ENCODE peak calls at places on chromosomes 6 and 20, in seven cellular contexts. T is astrocyte of the cerebellum, E is cardiac fibroblast, R is tibial artery, C is suprapubic skin, J is A549, Q is cardiac muscle cell. H is an unnamed sample.

GRCh38 chr20:32763202-32763999 is 1.2 kb downstream of the DNMT3B start:
- DNase-seq in Q (no peak), J (no peak), T (no peak), C (no peak), E (no peak), R (no peak), H (no peak)

GRCh38 chr6:136324981-136325380 is 35.3 kb upstream of the BCLAF1 start:
- DNase-seq in Q (no peak), C (no peak), E (peak; percentile 24), J (no peak), T (no peak), R (no peak), H (no peak)

GRCh38 chr6:119322034-119322433 is 27.5 kb downstream of the MAN1A1 start:
- DNase-seq in J (no peak), R (no peak), E (no peak), Q (no peak), C (no peak), T (no peak), H (no peak)

GRCh38 chr20:20021835-20022234 is 4.7 kb downstream of the NAA20 start:
- DNase-seq in R (no peak), T (no peak), E (no peak), Q (no peak), J (no peak), C (no peak), H (no peak)

GRCh38 chr6:85092224-85092623 is 327.8 kb upstream of the TBX18 start:
- DNase-seq in J (no peak), Q (no peak), E (no peak), R (no peak), T (no peak), C (no peak), H (no peak)

GRCh38 chr6:75863784-75864183 is 114.7 kb downstream of the MYO6 start:
- DNase-seq in E (no peak), C (no peak), J (no peak), T (no peak), Q (no peak), R (no peak), H (no peak)

GRCh38 chr6:25028346-25028745 is 92.6 kb upstream of the RIPOR2 start:
- DNase-seq in Q (no peak), R (no peak), J (no peak), C (no peak), T (no peak), E (no peak), H (no peak)

GRCh38 chr6:89492025-89492640 is 59.2 kb downstream of the ANKRD6 start:
- DNase-seq in J (no peak), C (no peak), E (no peak), T (no peak), Q (no peak), R (no peak), H (no peak)

GRCh38 chr6:81331526-81331925 is 421.0 kb downstream of the TENT5A start:
- DNase-seq in J (no peak), Q (peak; percentile 2), E (peak; percentile 1), T (no peak), C (no peak), R (no peak), H (no peak)

GRCh38 chr6:95518630-95519227 is 58.6 kb upstream of the MANEA start:
- DNase-seq in Q (no peak), E (no peak), R (no peak), T (no peak), J (no peak), C (peak; percentile 43), H (no peak)

GRCh38 chr6:111237757-111238260 is 150.5 kb downstream of the SLC16A10 start:
- DNase-seq in R (no peak), E (no peak), T (no peak), J (no peak), Q (no peak), C (no peak), H (no peak)

GRCh38 chr6:24126586-24127192 is 674 bp downstream of the NRSN1 start:
- DNase-seq in E (peak; percentile 57), J (peak; percentile 7), T (peak; percentile 55), C (no peak), R (no peak), Q (peak; percentile 66), H (peak; percentile 86)

GRCh38 chr6:169287675-169288074 is 34.0 kb upstream of the THBS2 start:
- DNase-seq in J (no peak), C (no peak), Q (no peak), R (no peak), E (no peak), T (no peak), H (no peak)

GRCh38 chr6:79810878-79811277 is 136.5 kb downstream of the ELOVL4 start:
- DNase-seq in R (no peak), T (no peak), J (no peak), C (no peak), E (no peak), Q (no peak), H (no peak)

GRCh38 chr20:37989601-37990001 is 43.7 kb downstream of the TTI1 start:
- DNase-seq in C (peak; percentile 69), E (no peak), R (no peak), T (no peak), Q (no peak), J (no peak), H (no peak)

GRCh38 chr6:160013987-160014868 is 45.3 kb downstream of the IGF2R start:
- DNase-seq in J (no peak), C (no peak), E (no peak), Q (peak; percentile 12), R (no peak), T (no peak), H (no peak)

GRCh38 chr6:148329568-148330299 is 12.9 kb upstream of the SASH1 start:
- DNase-seq in C (no peak), T (peak; percentile 77), J (no peak), R (no peak), Q (peak; percentile 86), E (peak; percentile 91), H (no peak)

GRCh38 chr6:56741472-56741871 is 98.8 kb upstream of the DST start:
- DNase-seq in Q (no peak), C (no peak), J (no peak), E (no peak), T (no peak), R (no peak), H (no peak)

GRCh38 chr20:61975411-61975810 is 90.3 kb downstream of the TAF4 start:
- DNase-seq in R (no peak), T (no peak), E (no peak), J (no peak), Q (no peak), C (no peak), H (no peak)

DNA sequence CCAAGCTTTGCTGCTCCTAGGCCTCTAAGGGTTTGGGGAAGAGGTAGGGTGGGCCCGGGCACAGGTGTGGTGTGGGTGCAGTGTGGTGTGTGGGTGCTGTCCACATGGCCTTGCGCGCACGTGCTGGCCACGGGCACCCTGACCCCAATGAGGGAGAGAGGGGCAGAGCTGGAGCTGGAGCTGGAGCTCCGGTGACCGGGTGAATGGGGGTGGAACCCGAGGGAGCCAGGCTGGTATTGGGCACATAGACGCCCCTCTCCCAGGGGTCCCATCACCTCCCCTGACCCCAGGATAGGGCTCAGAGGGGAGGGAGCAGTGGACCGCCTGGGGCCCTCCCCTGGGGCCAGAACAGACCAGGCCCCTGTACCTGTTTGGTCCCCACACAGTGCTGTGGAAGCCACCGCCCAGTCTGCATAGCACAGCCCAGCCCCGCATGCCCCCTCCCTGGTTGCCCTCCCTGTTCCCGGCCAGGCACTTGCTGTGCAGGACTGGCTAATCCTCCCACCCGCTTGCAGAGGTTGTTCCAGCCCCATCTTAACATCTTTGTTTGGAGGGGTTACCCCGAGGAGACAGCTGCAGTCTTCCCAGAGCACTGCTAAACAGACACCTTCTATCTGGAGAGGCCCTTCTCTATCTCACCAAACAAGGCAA is 984 bp downstream of the ADAM33 start:
- DNase-seq in C (no peak), T (no peak), R (no peak), Q (no peak), J (no peak), E (no peak), H (no peak)
- H3K4me3 ChIP-seq in C (peak overlapping the region; percentile 54), T (peak overlapping the region; percentile 48), R (peak overlapping the region; percentile 84), Q (no peak overlapping the region), J (no peak overlapping the region), E (peak overlapping the region; percentile 49), H (peak overlapping the region; percentile 85)

GRCh38 chr6:11042750-11043551 is 1.2 kb downstream of the ELOVL2 start:
- DNase-seq in T (no peak), C (no peak), E (peak; percentile 41), Q (peak; percentile 55), R (no peak), J (no peak), H (peak; percentile 31)

GRCh38 chr6:11042025-11042749 is 1.9 kb downstream of the ELOVL2 start:
- DNase-seq in E (no peak), Q (no peak), T (no peak), J (no peak), C (no peak), R (no peak), H (peak; percentile 18)

GRCh38 chr6:11043552-11043960 is 549 bp downstream of the ELOVL2 start:
- DNase-seq in T (no peak), R (no peak), C (no peak), E (no peak), J (peak; percentile 16), Q (no peak), H (no peak)

GRCh38 chr6:11043961-11044711 is at the start of gene ELOVL2:
- DNase-seq in C (no peak), J (peak; percentile 40), R (no peak), E (peak; percentile 62), Q (peak; percentile 69), T (no peak), H (peak; percentile 46)

GRCh38 chr6:11044712-11045167 is 635 bp upstream of the ELOVL2 start:
- DNase-seq in E (no peak), C (no peak), T (no peak), Q (no peak), J (no peak), R (no peak), H (no peak)
- H3K4me3 ChIP-seq in E (peak overlapping the region; percentile 45), C (peak overlapping the region; percentile 64), T (peak overlapping the region; percentile 44), Q (peak overlapping the region; percentile 71), J (peak overlapping the region; percentile 97), R (peak overlapping the region; percentile 60), H (peak overlapping the region; percentile 76)

DNA sequence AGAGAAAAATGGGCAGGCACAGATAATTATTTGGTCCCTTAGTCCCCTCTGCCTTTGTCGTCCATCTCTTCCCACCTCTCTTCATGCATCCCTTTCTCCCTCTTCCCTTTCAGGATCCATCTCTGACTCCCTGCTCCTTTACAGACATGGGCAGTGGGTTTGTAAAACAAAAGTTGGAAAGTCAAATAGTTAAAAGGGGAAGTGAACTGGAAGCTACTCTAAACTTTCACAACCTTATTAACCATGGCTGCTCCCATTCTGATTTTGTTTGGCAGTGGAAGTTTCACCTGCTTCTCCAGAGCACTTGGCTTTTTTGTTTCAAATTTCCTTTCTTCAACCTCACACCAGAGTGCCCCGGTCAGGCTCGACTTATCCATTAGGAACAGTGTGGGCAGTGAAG is 1.2 kb downstream of the HLA-DQA2 start:
- DNase-seq in R (no peak), J (no peak), T (no peak), E (no peak), C (no peak), Q (no peak), H (no peak)
- H3K4me3 ChIP-seq in R (no peak overlapping the region), J (no peak overlapping the region), T (no peak overlapping the region), E (no peak overlapping the region), C (no peak overlapping the region), Q (no peak overlapping the region), H (no peak overlapping the region)

DNA sequence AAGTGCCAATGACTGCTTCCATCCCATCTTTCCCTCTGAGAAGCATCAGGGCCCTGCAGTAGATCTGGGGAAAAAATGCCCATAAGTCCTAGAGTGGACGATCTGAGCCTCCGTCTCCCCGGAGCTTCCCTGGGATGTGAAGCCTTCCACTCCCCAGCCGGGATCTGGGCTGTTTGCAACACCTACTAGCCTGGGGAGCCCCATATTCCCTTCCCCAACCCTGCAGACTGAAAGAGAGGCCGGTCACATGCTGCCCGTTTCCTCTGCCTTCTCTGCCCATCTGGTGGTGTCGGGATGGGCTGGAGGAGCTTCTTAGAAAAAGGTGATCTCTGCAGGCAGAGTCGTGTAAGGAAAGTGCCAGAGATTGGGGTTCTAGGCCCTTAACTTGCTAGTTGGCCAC is 1.1 kb downstream of the SNPH start:
- DNase-seq in R (no peak), J (no peak), Q (no peak), C (no peak), E (no peak), T (no peak), H (no peak)
- H3K4me3 ChIP-seq in R (peak overlapping the region; percentile 91), J (peak overlapping the region; percentile 89), Q (peak overlapping the region; percentile 44), C (peak overlapping the region; percentile 92), E (peak overlapping the region; percentile 76), T (peak overlapping the region; percentile 62), H (no peak overlapping the region)

H was measured in trophoblast cell.